ENCODE peak calls at places on chromosome 13, in five cellular contexts. One of them, this sample, is unnamed.

GRCh38 chr13:111116830-111117229 is 1.7 kb downstream of the ARHGEF7 start:
- DNase-seq in gastrocnemius medialis: no peak
- DNase-seq in thyroid gland: no peak
- DNase-seq in uterus: no peak
- DNase-seq in Peyer's patch: no peak
- DNase-seq in this sample: no peak

GRCh38 chr13:23870356-23871146 is 18.6 kb downstream of the MIPEP start:
- DNase-seq in uterus: no peak
- DNase-seq in gastrocnemius medialis: no peak
- DNase-seq in thyroid gland: no peak
- DNase-seq in Peyer's patch: no peak
- DNase-seq in this sample: no peak

GRCh38 chr13:67119481-67119883 is 110.7 kb downstream of the PCDH9 start:
- DNase-seq in thyroid gland: no peak
- DNase-seq in uterus: no peak
- DNase-seq in gastrocnemius medialis: no peak
- DNase-seq in Peyer's patch: no peak
- DNase-seq in this sample: no peak

GRCh38 chr13:95492044-95492801 is 60.3 kb upstream of the CLDN10 start:
- DNase-seq in uterus: no peak
- DNase-seq in gastrocnemius medialis: no peak
- DNase-seq in thyroid gland: no peak
- DNase-seq in Peyer's patch: peak
- DNase-seq in this sample: no peak

GRCh38 chr13:59360108-59360507 is 803.6 kb downstream of the DIAPH3 start:
- DNase-seq in Peyer's patch: no peak
- DNase-seq in gastrocnemius medialis: no peak
- DNase-seq in uterus: no peak
- DNase-seq in thyroid gland: no peak
- DNase-seq in this sample: no peak

GRCh38 chr13:23959231-23959862 is 62.0 kb upstream of the C1QTNF9B start:
- DNase-seq in gastrocnemius medialis: no peak
- DNase-seq in Peyer's patch: no peak
- DNase-seq in uterus: no peak
- DNase-seq in thyroid gland: no peak
- DNase-seq in this sample: no peak

GRCh38 chr13:95982144-95982543 is 71.1 kb downstream of the UGGT2 start:
- DNase-seq in thyroid gland: no peak
- DNase-seq in Peyer's patch: no peak
- DNase-seq in uterus: no peak
- DNase-seq in gastrocnemius medialis: no peak
- DNase-seq in this sample: no peak

GRCh38 chr13:101514695-101515275 is 62.3 kb downstream of the ITGBL1 start:
- DNase-seq in Peyer's patch: no peak
- DNase-seq in thyroid gland: peak
- DNase-seq in gastrocnemius medialis: no peak
- DNase-seq in uterus: no peak
- DNase-seq in this sample: no peak

GRCh38 chr13:95354680-95355487 is 53.6 kb upstream of the ABCC4 start:
- DNase-seq in thyroid gland: no peak
- DNase-seq in Peyer's patch: no peak
- DNase-seq in uterus: no peak
- DNase-seq in gastrocnemius medialis: no peak
- DNase-seq in this sample: no peak

GRCh38 chr13:109747524-109747923 is 38.9 kb downstream of the IRS2 start:
- DNase-seq in Peyer's patch: peak
- DNase-seq in thyroid gland: no peak
- DNase-seq in uterus: no peak
- DNase-seq in gastrocnemius medialis: no peak
- DNase-seq in this sample: no peak
- TF ChIP-seq CTCF in Peyer's patch: no peak
- TF ChIP-seq CTCF in thyroid gland: no peak
- TF ChIP-seq CTCF in uterus: no peak
- TF ChIP-seq CTCF in gastrocnemius medialis: no peak
- TF ChIP-seq CTCF in this sample: no peak

GRCh38 chr13:30306762-30307193 is 573 bp downstream of the KATNAL1 start:
- DNase-seq in Peyer's patch: peak
- DNase-seq in uterus: peak
- DNase-seq in thyroid gland: peak
- DNase-seq in gastrocnemius medialis: peak
- DNase-seq in this sample: peak
- TF ChIP-seq POLR2A in Peyer's patch: no peak
- TF ChIP-seq POLR2A in uterus: no peak
- TF ChIP-seq POLR2A in thyroid gland: no peak
- TF ChIP-seq POLR2A in gastrocnemius medialis: no peak
- TF ChIP-seq POLR2A in this sample: no peak

GRCh38 chr13:19863323-19864017 is at the start of gene ZMYM5:
- DNase-seq in thyroid gland: peak
- DNase-seq in uterus: peak
- DNase-seq in Peyer's patch: peak
- DNase-seq in gastrocnemius medialis: peak
- DNase-seq in this sample: peak
- TF ChIP-seq CTCF in thyroid gland: no peak
- TF ChIP-seq CTCF in uterus: no peak
- TF ChIP-seq CTCF in Peyer's patch: no peak
- TF ChIP-seq CTCF in gastrocnemius medialis: no peak
- TF ChIP-seq CTCF in this sample: no peak

GRCh38 chr13:40562975-40563349 is 103.5 kb downstream of the FOXO1 start:
- DNase-seq in gastrocnemius medialis: no peak
- DNase-seq in uterus: no peak
- DNase-seq in thyroid gland: no peak
- DNase-seq in Peyer's patch: peak
- DNase-seq in this sample: no peak

GRCh38 chr13:40565282-40566148 is 100.9 kb downstream of the FOXO1 start:
- DNase-seq in uterus: no peak
- DNase-seq in gastrocnemius medialis: no peak
- DNase-seq in Peyer's patch: no peak
- DNase-seq in thyroid gland: no peak
- DNase-seq in this sample: no peak

GRCh38 chr13:40566811-40567210 is 99.6 kb downstream of the FOXO1 start:
- DNase-seq in uterus: no peak
- DNase-seq in gastrocnemius medialis: no peak
- DNase-seq in thyroid gland: peak
- DNase-seq in Peyer's patch: no peak
- DNase-seq in this sample: no peak

GRCh38 chr13:40563350-40564125 is 102.9 kb downstream of the FOXO1 start:
- DNase-seq in gastrocnemius medialis: peak
- DNase-seq in uterus: peak
- DNase-seq in thyroid gland: no peak
- DNase-seq in Peyer's patch: no peak
- DNase-seq in this sample: no peak

DNA sequence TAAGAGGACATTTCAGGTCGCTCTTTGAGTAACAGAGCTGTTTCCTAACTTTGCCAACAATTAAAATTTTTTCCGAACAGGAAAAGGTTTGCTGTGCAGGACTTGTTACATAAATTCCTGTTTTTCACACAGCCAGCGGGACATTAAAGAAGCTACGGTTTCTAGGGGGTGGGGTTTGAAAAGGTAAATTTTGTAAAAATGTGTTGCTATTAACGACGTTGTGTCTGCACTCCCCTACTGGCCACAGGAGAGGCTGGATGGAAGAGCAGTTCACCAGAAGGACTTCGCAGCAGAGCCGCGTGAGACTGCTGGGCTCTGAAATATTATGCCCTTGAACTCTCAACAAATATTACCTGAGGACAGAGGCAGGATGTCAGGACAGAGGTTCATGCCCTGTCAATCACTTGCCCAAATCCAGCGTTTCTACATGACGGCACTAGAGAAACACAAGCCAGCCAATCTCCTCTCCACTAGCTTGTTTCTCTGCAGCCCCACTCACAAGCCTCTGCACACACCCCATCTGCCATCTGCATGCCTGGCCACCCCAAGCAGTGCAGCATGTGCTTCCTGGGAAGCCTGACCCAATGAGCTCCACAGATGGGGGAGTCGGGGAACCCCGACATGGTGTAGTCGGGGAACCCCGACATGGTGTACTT is 102.0 kb downstream of the FOXO1 start:
- DNase-seq in uterus: no peak
- DNase-seq in gastrocnemius medialis: no peak
- DNase-seq in thyroid gland: peak
- DNase-seq in Peyer's patch: no peak
- DNase-seq in this sample: no peak
- TF ChIP-seq POLR2A in uterus: no peak
- TF ChIP-seq POLR2A in gastrocnemius medialis: no peak
- TF ChIP-seq POLR2A in thyroid gland: no peak
- TF ChIP-seq POLR2A in Peyer's patch: no peak
- TF ChIP-seq POLR2A in this sample: no peak

This sample was measured in esophagus muscularis mucosa.